ENCODE peak calls at places on chromosomes 6 and 20, in five cellular contexts. F is brain microvascular endothelial cell, X is gastrocnemius medialis, H is RWPE1, Y is heart right ventricle. D is an unnamed sample.

GRCh38 chr6:47034919-47035318 is 7.2 kb downstream of the ADGRF1 start:
- DNase-seq in F (peak), X (peak), H (peak), Y (peak), D (no peak)

GRCh38 chr20:48638546-48638945 is 189.3 kb downstream of the PREX1 start:
- DNase-seq in F (peak), X (no peak), H (no peak), Y (no peak), D (no peak)

GRCh38 chr20:50931048-50931305 is 260 bp downstream of the ADNP start:
- DNase-seq in F (no peak), X (no peak), H (no peak), Y (no peak), D (no peak)

GRCh38 chr6:152299336-152299735 is 337.8 kb downstream of the SYNE1 start:
- DNase-seq in F (no peak), X (no peak), H (no peak), Y (no peak), D (no peak)

GRCh38 chr6:111922454-111923297 is 49.4 kb upstream of the FYN start:
- DNase-seq in F (no peak), X (no peak), H (no peak), Y (no peak), D (no peak)

GRCh38 chr6:18997375-18997826 is 610.3 kb downstream of the RNF144B start:
- DNase-seq in F (peak), X (no peak), H (peak), Y (no peak), D (no peak)

GRCh38 chr6:131736010-131736409 is 25.2 kb upstream of the CTAGE9 start:
- DNase-seq in F (no peak), X (no peak), H (no peak), Y (no peak), D (no peak)

GRCh38 chr6:4319992-4320683 is 184.8 kb upstream of the ECI2 start:
- DNase-seq in F (peak), X (no peak), H (peak), Y (peak), D (no peak)

GRCh38 chr6:126127662-126128061 is 141.3 kb downstream of the TRMT11 start:
- DNase-seq in F (no peak), X (no peak), H (no peak), Y (no peak), D (no peak)

GRCh38 chr20:23782366-23782983 is 31.7 kb upstream of the CST1 start:
- DNase-seq in F (peak), X (no peak), H (peak), Y (peak), D (no peak)

GRCh38 chr6:63821442-63821841 is 185.8 kb downstream of the PHF3 start:
- DNase-seq in F (no peak), X (no peak), H (no peak), Y (no peak), D (no peak)

GRCh38 chr20:40687384-40688128 is 1.5 kb downstream of the MAFB start:
- DNase-seq in F (no peak), X (peak), H (peak), Y (peak), D (peak)

GRCh38 chr6:52503344-52503747 is 73.5 kb downstream of the TRAM2 start:
- DNase-seq in F (no peak), X (no peak), H (peak), Y (peak), D (no peak)

GRCh38 chr6:63440057-63440456 is 120.3 kb upstream of the LGSN start:
- DNase-seq in F (no peak), X (no peak), H (no peak), Y (no peak), D (no peak)

GRCh38 chr6:2563635-2564034 is 187.1 kb downstream of the MYLK4 start:
- DNase-seq in F (peak), X (no peak), H (no peak), Y (no peak), D (no peak)

GRCh38 chr20:44067650-44068081 is 119.3 kb downstream of the JPH2 start:
- DNase-seq in F (no peak), X (no peak), H (no peak), Y (no peak), D (no peak)

GRCh38 chr20:7113577-7114466 is 346.3 kb downstream of the BMP2 start:
- DNase-seq in F (peak), X (no peak), H (peak), Y (peak), D (no peak)

GRCh38 chr6:18178959-18179358 is 23.7 kb downstream of the KDM1B start:
- DNase-seq in F (no peak), X (no peak), H (no peak), Y (no peak), D (no peak)

GRCh38 chr6:112037783-112038216 is 16.1 kb upstream of the CCN6 start:
- DNase-seq in F (peak), X (peak), H (peak), Y (peak), D (peak)

GRCh38 chr6:38184041-38184779 is 364.7 kb downstream of the ZFAND3 start:
- DNase-seq in F (no peak), X (no peak), H (no peak), Y (no peak), D (no peak)

GRCh38 chr6:24501914-24502313 is 7.1 kb downstream of the ALDH5A1 start:
- DNase-seq in F (no peak), X (no peak), H (no peak), Y (no peak), D (no peak)

GRCh38 chr20:24651171-24651972 is 181.9 kb downstream of the SYNDIG1 start:
- DNase-seq in F (peak), X (no peak), H (no peak), Y (no peak), D (no peak)

GRCh38 chr6:102389994-102390393 is 996.5 kb downstream of the GRIK2 start:
- DNase-seq in F (no peak), X (no peak), H (no peak), Y (no peak), D (no peak)

GRCh38 chr6:139062921-139063320 is 34.4 kb downstream of the ABRACL start:
- DNase-seq in F (no peak), X (no peak), H (no peak), Y (no peak), D (no peak)

GRCh38 chr6:44142835-44143234 is 15.5 kb downstream of the TMEM63B start:
- DNase-seq in F (no peak), X (no peak), H (no peak), Y (no peak), D (no peak)

GRCh38 chr6:135506270-135506997 is 8.9 kb upstream of the AHI1 start:
- DNase-seq in F (peak), X (no peak), H (peak), Y (no peak), D (no peak)

GRCh38 chr20:62776692-62777527 is 19.4 kb upstream of the MRGBP start:
- DNase-seq in F (no peak), X (peak), H (peak), Y (no peak), D (no peak)

GRCh38 chr20:43123180-43123579 is 66.5 kb downstream of the PTPRT start:
- DNase-seq in F (no peak), X (no peak), H (no peak), Y (no peak), D (no peak)

GRCh38 chr20:53077373-53078205 is 105.4 kb downstream of the TSHZ2 start:
- DNase-seq in F (no peak), X (no peak), H (peak), Y (no peak), D (no peak)

GRCh38 chr20:37668166-37668565 is 25.7 kb upstream of the CTNNBL1 start:
- DNase-seq in F (no peak), X (no peak), H (no peak), Y (no peak), D (no peak)

GRCh38 chr20:37672143-37672542 is 21.7 kb upstream of the CTNNBL1 start:
- DNase-seq in F (no peak), X (no peak), H (no peak), Y (no peak), D (no peak)

GRCh38 chr20:37669773-37670236 is 24.0 kb upstream of the CTNNBL1 start:
- DNase-seq in F (no peak), X (no peak), H (no peak), Y (no peak), D (no peak)

GRCh38 chr20:37670426-37670825 is 23.4 kb upstream of the CTNNBL1 start:
- DNase-seq in F (no peak), X (peak), H (no peak), Y (no peak), D (no peak)

DNA sequence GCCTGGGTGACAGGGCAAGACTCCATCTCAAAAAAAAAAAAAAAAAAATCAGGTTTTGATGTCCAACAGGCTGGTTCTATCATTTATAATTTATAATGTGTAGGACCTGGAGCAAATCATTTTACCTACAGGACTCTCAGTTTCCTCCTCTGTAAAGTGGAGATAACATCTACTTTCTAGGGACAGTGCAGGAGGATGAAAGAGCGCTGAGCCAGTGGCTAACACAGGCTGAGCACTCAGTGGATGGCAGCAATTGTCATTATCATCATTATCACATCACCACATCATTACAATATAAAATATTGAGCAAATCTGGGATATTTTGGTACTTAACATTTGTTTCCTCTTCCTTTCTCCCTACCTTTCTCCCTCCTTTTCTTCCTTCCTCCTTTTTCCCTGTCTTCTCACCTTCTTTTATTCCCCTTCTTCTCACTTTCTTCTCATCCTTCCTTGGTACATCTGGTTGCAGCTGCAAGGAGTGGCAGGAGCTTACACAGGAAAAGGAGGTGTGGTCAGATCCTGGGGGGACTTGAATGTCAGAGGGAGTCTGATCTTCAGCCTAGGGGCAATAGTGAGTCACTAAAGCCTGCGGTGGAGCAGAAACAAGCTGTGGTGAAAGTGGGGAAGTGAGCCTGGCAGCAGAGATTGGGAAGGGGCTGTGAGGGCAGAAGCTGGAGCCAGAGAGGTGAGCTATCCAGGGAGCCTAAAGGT is 24.6 kb upstream of the CTNNBL1 start:
- DNase-seq in F (no peak), X (no peak), H (peak), Y (no peak), D (no peak)
- TF ChIP-seq CTCF in F (no peak), X (no peak), H (no peak), Y (no peak), D (no peak)

DNA sequence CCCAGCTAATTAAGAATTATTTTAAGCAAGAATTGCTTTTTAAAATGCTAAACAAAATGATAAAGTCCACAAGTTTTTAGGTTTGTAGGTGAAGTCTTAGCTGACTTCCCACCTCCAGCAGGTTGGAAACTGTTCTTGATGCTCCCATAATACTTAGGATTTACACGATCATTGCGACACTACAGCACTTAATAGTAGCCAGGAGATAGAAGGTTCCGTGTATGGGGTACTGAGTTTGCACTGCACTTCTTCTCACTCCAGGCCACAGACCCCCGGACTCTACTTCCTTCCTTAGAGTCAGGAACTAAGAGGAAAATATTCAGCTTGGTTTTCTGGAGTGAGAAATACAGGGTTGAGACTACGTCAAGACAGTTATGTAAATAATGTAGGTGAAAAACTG is 56.1 kb upstream of the SGK1 start:
- DNase-seq in F (no peak), X (no peak), H (no peak), Y (no peak), D (no peak)
- H3K27ac ChIP-seq in F (peak), X (no peak), H (no peak), Y (no peak), D (no peak)

DNA sequence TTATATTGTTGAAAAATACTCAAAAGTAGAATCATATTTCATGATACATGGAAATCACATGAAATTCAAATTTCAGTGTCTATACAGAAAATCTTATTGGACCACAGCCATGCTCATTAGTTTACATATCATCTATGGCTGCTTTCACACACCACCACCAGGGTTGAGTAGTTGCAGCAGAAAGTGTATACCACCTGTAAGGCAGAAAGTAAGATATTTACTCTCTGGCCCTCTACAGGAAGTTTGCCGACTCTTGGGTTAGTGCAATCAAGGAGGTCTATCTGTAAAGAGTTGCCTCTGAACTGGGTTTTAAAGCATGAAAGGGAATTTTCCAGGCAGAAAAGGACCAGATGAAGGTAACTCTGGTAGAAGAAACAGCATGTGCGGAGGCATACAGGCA is 432.3 kb downstream of the DHX35 start:
- DNase-seq in F (no peak), X (no peak), H (no peak), Y (no peak), D (no peak)
- TF ChIP-seq CTCF in F (no peak), X (no peak), H (no peak), Y (no peak), D (no peak)

GRCh38 chr6:99467509-99468106 is 42.5 kb upstream of the PNISR start:
- DNase-seq in F (no peak), X (no peak), H (peak), Y (no peak), D (no peak)
- H3K27ac ChIP-seq in F (no peak), X (no peak), H (no peak), Y (no peak), D (no peak)

DNA sequence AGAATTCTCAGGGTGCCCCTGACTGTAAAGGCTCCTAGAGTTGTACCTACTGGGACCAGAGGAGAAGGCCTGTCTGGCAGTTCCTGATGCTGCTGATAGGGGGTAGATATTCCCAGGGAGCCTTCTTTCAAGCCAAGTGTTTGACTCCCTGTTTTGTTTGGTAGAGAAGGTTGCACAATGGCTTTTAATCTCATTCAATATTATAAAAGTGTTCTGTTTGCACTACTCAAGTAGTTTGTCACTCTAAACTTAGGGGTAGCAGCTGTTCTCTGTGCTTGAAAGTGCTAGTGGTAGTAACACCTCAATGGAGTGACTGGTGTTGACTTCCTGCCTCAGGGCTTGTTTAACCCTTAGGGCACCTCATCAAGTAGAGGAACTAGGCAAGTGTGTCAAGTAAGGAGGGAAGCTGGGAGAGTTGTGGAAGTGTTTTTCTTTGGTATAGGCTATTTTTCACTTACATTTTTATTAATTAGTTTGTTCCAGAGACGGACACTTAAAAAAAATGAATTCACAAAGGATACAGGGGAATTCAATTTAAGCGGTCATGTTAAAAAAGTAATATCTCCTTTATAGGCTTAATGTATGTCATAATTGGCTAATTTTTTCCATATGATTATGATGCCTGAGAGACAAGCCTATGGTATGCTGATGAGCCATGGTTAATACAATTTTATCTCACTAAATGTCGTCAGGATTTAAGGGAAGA is 38.1 kb downstream of the BICRAL start:
- DNase-seq in F (no peak), X (no peak), H (no peak), Y (no peak), D (no peak)
- TF ChIP-seq CTCF in F (peak), X (no peak), H (no peak), Y (peak), D (no peak)

GRCh38 chr6:167237438-167237837 is 53.7 kb upstream of the UNC93A start:
- DNase-seq in F (no peak), X (no peak), H (no peak), Y (no peak), D (no peak)
- H3K27ac ChIP-seq in F (no peak), X (no peak), H (no peak), Y (no peak), D (no peak)

DNA sequence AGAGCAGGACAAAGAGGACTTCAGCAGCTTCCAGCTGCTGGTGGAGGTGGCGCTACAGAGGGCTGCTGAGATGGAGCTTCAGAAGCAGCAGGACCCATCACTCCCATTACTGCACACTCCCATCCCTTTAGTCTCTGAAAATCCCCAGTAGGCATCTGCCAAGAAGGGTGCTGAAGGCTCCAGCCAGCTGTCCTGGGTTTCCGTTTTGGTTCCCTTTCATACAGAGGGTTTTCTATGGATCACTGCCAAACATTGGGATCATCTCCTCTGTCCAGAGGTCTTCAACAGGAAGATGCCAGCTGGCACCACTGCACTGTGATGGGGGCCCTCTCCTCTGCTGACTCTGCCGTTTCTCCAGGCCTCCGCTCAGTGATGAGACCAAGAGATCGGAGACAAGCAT is 14.3 kb upstream of the RAB5IF start:
- DNase-seq in F (no peak), X (no peak), H (no peak), Y (no peak), D (peak)
- TF ChIP-seq CTCF in F (no peak), X (no peak), H (no peak), Y (no peak), D (no peak)

D was measured in ovary.